ENCODE peak calls at places on chromosomes 6 and 20, in ten cellular contexts. One of them, this sample, is unnamed.

GRCh38 chr20:24972341-24972740 is 20.2 kb downstream of the APMAP start:
- DNase-seq in upper lobe of right lung: no peak
- DNase-seq in endothelial cell of umbilical vein: no peak
- DNase-seq in GM12865: no peak
- DNase-seq in CD8-positive, alpha-beta T cell: no peak
- DNase-seq in RWPE2: no peak
- DNase-seq in AG04450: no peak
- DNase-seq in psoas muscle: no peak
- DNase-seq in foreskin fibroblast: no peak
- DNase-seq in AG04449: no peak
- DNase-seq in this sample: no peak

GRCh38 chr6:7909323-7910276 is 988 bp downstream of the TXNDC5 start:
- DNase-seq in upper lobe of right lung: peak
- DNase-seq in endothelial cell of umbilical vein: peak
- DNase-seq in GM12865: peak
- DNase-seq in CD8-positive, alpha-beta T cell: no peak
- DNase-seq in RWPE2: peak
- DNase-seq in AG04450: no peak
- DNase-seq in psoas muscle: peak
- DNase-seq in foreskin fibroblast: peak
- DNase-seq in AG04449: no peak
- DNase-seq in this sample: peak

GRCh38 chr6:139695361-139695760 is 320.9 kb upstream of the CITED2 start:
- DNase-seq in upper lobe of right lung: no peak
- DNase-seq in endothelial cell of umbilical vein: no peak
- DNase-seq in GM12865: no peak
- DNase-seq in CD8-positive, alpha-beta T cell: no peak
- DNase-seq in RWPE2: no peak
- DNase-seq in AG04450: no peak
- DNase-seq in psoas muscle: no peak
- DNase-seq in foreskin fibroblast: no peak
- DNase-seq in AG04449: no peak
- DNase-seq in this sample: no peak

GRCh38 chr6:97697450-97697849 is 414.4 kb upstream of the MMS22L start:
- DNase-seq in upper lobe of right lung: no peak
- DNase-seq in endothelial cell of umbilical vein: no peak
- DNase-seq in GM12865: no peak
- DNase-seq in CD8-positive, alpha-beta T cell: no peak
- DNase-seq in RWPE2: no peak
- DNase-seq in AG04450: no peak
- DNase-seq in psoas muscle: no peak
- DNase-seq in foreskin fibroblast: peak
- DNase-seq in AG04449: peak
- DNase-seq in this sample: peak

GRCh38 chr6:152846825-152847224 is 96.2 kb downstream of the VIP start:
- DNase-seq in upper lobe of right lung: no peak
- DNase-seq in endothelial cell of umbilical vein: peak
- DNase-seq in GM12865: no peak
- DNase-seq in CD8-positive, alpha-beta T cell: no peak
- DNase-seq in RWPE2: no peak
- DNase-seq in AG04450: no peak
- DNase-seq in psoas muscle: no peak
- DNase-seq in foreskin fibroblast: no peak
- DNase-seq in AG04449: no peak
- DNase-seq in this sample: peak

GRCh38 chr6:160070427-160070826 is 51.2 kb upstream of the SLC22A1 start:
- DNase-seq in upper lobe of right lung: no peak
- DNase-seq in endothelial cell of umbilical vein: no peak
- DNase-seq in GM12865: no peak
- DNase-seq in CD8-positive, alpha-beta T cell: no peak
- DNase-seq in RWPE2: no peak
- DNase-seq in AG04450: no peak
- DNase-seq in psoas muscle: no peak
- DNase-seq in foreskin fibroblast: no peak
- DNase-seq in AG04449: no peak
- DNase-seq in this sample: no peak

GRCh38 chr6:35321091-35321490 is 21.3 kb upstream of the PPARD start:
- DNase-seq in upper lobe of right lung: no peak
- DNase-seq in endothelial cell of umbilical vein: no peak
- DNase-seq in GM12865: no peak
- DNase-seq in CD8-positive, alpha-beta T cell: no peak
- DNase-seq in RWPE2: no peak
- DNase-seq in AG04450: no peak
- DNase-seq in psoas muscle: no peak
- DNase-seq in foreskin fibroblast: no peak
- DNase-seq in AG04449: no peak
- DNase-seq in this sample: no peak

GRCh38 chr6:164109770-164110140 is 695.2 kb downstream of the QKI start:
- DNase-seq in upper lobe of right lung: no peak
- DNase-seq in endothelial cell of umbilical vein: peak
- DNase-seq in GM12865: no peak
- DNase-seq in CD8-positive, alpha-beta T cell: no peak
- DNase-seq in RWPE2: no peak
- DNase-seq in AG04450: no peak
- DNase-seq in psoas muscle: peak
- DNase-seq in foreskin fibroblast: no peak
- DNase-seq in AG04449: no peak
- DNase-seq in this sample: no peak

GRCh38 chr6:22779062-22779461 is 209.7 kb downstream of the HDGFL1 start:
- DNase-seq in upper lobe of right lung: no peak
- DNase-seq in endothelial cell of umbilical vein: no peak
- DNase-seq in GM12865: no peak
- DNase-seq in CD8-positive, alpha-beta T cell: no peak
- DNase-seq in RWPE2: no peak
- DNase-seq in AG04450: no peak
- DNase-seq in psoas muscle: no peak
- DNase-seq in foreskin fibroblast: no peak
- DNase-seq in AG04449: no peak
- DNase-seq in this sample: no peak

GRCh38 chr6:56652231-56652630 is 9.5 kb upstream of the DST start:
- DNase-seq in upper lobe of right lung: no peak
- DNase-seq in endothelial cell of umbilical vein: peak
- DNase-seq in GM12865: no peak
- DNase-seq in CD8-positive, alpha-beta T cell: no peak
- DNase-seq in RWPE2: no peak
- DNase-seq in AG04450: no peak
- DNase-seq in psoas muscle: no peak
- DNase-seq in foreskin fibroblast: no peak
- DNase-seq in AG04449: no peak
- DNase-seq in this sample: peak

GRCh38 chr6:19692506-19693298 is 144.5 kb upstream of the ID4 start:
- DNase-seq in upper lobe of right lung: no peak
- DNase-seq in endothelial cell of umbilical vein: no peak
- DNase-seq in GM12865: no peak
- DNase-seq in CD8-positive, alpha-beta T cell: no peak
- DNase-seq in RWPE2: no peak
- DNase-seq in AG04450: no peak
- DNase-seq in psoas muscle: no peak
- DNase-seq in foreskin fibroblast: no peak
- DNase-seq in AG04449: no peak
- DNase-seq in this sample: no peak

GRCh38 chr6:148885154-148885870 is 138.5 kb downstream of the UST start:
- DNase-seq in upper lobe of right lung: no peak
- DNase-seq in endothelial cell of umbilical vein: peak
- DNase-seq in GM12865: no peak
- DNase-seq in CD8-positive, alpha-beta T cell: no peak
- DNase-seq in RWPE2: no peak
- DNase-seq in AG04450: peak
- DNase-seq in psoas muscle: no peak
- DNase-seq in foreskin fibroblast: peak
- DNase-seq in AG04449: peak
- DNase-seq in this sample: peak

GRCh38 chr20:4637081-4637797 is 84.5 kb upstream of the PRND start:
- DNase-seq in upper lobe of right lung: no peak
- DNase-seq in endothelial cell of umbilical vein: no peak
- DNase-seq in GM12865: no peak
- DNase-seq in CD8-positive, alpha-beta T cell: no peak
- DNase-seq in RWPE2: no peak
- DNase-seq in AG04450: no peak
- DNase-seq in psoas muscle: no peak
- DNase-seq in foreskin fibroblast: no peak
- DNase-seq in AG04449: no peak
- DNase-seq in this sample: peak

GRCh38 chr20:56628015-56628872 is 862 bp upstream of the TFAP2C start:
- DNase-seq in upper lobe of right lung: no peak
- DNase-seq in endothelial cell of umbilical vein: no peak
- DNase-seq in GM12865: no peak
- DNase-seq in CD8-positive, alpha-beta T cell: no peak
- DNase-seq in RWPE2: no peak
- DNase-seq in AG04450: no peak
- DNase-seq in psoas muscle: no peak
- DNase-seq in foreskin fibroblast: no peak
- DNase-seq in AG04449: no peak
- DNase-seq in this sample: no peak

GRCh38 chr6:47246556-47246955 is 63.1 kb downstream of the TNFRSF21 start:
- DNase-seq in upper lobe of right lung: no peak
- DNase-seq in endothelial cell of umbilical vein: no peak
- DNase-seq in GM12865: peak
- DNase-seq in CD8-positive, alpha-beta T cell: no peak
- DNase-seq in RWPE2: no peak
- DNase-seq in AG04450: no peak
- DNase-seq in psoas muscle: no peak
- DNase-seq in foreskin fibroblast: no peak
- DNase-seq in AG04449: no peak
- DNase-seq in this sample: no peak

GRCh38 chr6:167095888-167096287 is 27.0 kb upstream of the CCR6 start:
- DNase-seq in upper lobe of right lung: no peak
- DNase-seq in endothelial cell of umbilical vein: no peak
- DNase-seq in GM12865: no peak
- DNase-seq in CD8-positive, alpha-beta T cell: no peak
- DNase-seq in RWPE2: no peak
- DNase-seq in AG04450: no peak
- DNase-seq in psoas muscle: no peak
- DNase-seq in foreskin fibroblast: no peak
- DNase-seq in AG04449: no peak
- DNase-seq in this sample: no peak

GRCh38 chr6:166167801-166168615 is at the start of gene TBXT:
- DNase-seq in upper lobe of right lung: no peak
- DNase-seq in endothelial cell of umbilical vein: no peak
- DNase-seq in GM12865: peak
- DNase-seq in CD8-positive, alpha-beta T cell: no peak
- DNase-seq in RWPE2: no peak
- DNase-seq in AG04450: no peak
- DNase-seq in psoas muscle: no peak
- DNase-seq in foreskin fibroblast: no peak
- DNase-seq in AG04449: no peak
- DNase-seq in this sample: no peak

GRCh38 chr6:17596085-17596484 is 4.0 kb upstream of the FAM8A1 start:
- DNase-seq in upper lobe of right lung: no peak
- DNase-seq in endothelial cell of umbilical vein: no peak
- DNase-seq in GM12865: no peak
- DNase-seq in CD8-positive, alpha-beta T cell: no peak
- DNase-seq in RWPE2: no peak
- DNase-seq in AG04450: no peak
- DNase-seq in psoas muscle: no peak
- DNase-seq in foreskin fibroblast: no peak
- DNase-seq in AG04449: no peak
- DNase-seq in this sample: no peak
- TF ChIP-seq CTCF in upper lobe of right lung: no peak
- TF ChIP-seq CTCF in endothelial cell of umbilical vein: no peak
- TF ChIP-seq CTCF in GM12865: no peak
- TF ChIP-seq CTCF in CD8-positive, alpha-beta T cell: no peak
- TF ChIP-seq CTCF in RWPE2: no peak
- TF ChIP-seq CTCF in AG04450: no peak
- TF ChIP-seq CTCF in psoas muscle: no peak
- TF ChIP-seq CTCF in foreskin fibroblast: no peak
- TF ChIP-seq CTCF in AG04449: no peak
- TF ChIP-seq CTCF in this sample: no peak

DNA sequence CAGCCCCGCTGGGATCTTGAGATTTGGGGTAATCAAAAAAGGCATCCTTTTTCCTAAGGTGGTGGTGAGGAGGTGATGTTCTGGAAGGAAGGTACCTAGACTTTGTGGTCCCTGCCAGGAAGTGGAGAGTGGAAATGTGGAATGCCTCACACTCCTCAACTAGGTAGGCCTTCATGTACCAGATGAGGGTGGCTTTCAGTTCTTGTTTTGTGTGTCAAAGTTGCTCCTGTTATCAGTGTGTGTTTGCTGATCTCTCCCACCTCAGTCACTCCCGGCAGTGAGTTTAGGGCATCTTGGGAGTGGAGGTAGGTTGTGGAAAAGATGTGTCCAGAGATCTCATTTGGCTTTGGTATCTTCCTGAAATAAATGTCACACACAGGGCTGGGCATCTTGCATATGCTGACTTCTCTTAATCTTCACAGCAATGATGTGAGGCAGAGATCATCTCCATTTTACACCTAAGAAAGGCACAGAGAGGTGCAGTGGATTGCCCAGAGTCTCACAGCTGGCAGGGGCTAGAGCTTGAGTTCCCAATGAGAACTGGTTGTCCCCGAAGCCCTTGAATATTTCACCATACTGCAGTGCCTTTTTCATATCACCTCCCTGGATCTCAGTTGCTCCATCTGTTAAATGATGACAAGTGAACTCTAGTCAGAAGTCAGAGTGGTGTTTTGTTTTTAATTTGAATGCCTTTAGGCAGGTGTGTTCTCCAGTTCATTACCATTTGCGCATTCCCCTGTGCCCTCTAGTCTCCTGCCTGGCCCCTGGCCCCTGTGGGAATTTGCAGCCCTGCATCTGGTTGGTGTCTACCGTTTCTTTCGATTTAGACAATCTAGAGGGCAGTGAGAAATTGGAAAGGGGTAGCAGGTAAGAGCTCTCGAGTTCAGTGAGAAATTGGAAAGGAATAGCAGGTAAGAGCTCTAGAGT is 2.9 kb downstream of the PKIG start:
- DNase-seq in upper lobe of right lung: no peak
- DNase-seq in endothelial cell of umbilical vein: no peak
- DNase-seq in GM12865: peak
- DNase-seq in CD8-positive, alpha-beta T cell: no peak
- DNase-seq in RWPE2: no peak
- DNase-seq in AG04450: no peak
- DNase-seq in psoas muscle: peak
- DNase-seq in foreskin fibroblast: no peak
- DNase-seq in AG04449: no peak
- DNase-seq in this sample: no peak
- H3K4me3 ChIP-seq in upper lobe of right lung: peak
- H3K4me3 ChIP-seq in endothelial cell of umbilical vein: no peak
- H3K4me3 ChIP-seq in GM12865: peak
- H3K4me3 ChIP-seq in CD8-positive, alpha-beta T cell: no peak
- H3K4me3 ChIP-seq in RWPE2: no peak
- H3K4me3 ChIP-seq in AG04450: no peak
- H3K4me3 ChIP-seq in psoas muscle: peak
- H3K4me3 ChIP-seq in foreskin fibroblast: peak
- H3K4me3 ChIP-seq in AG04449: no peak
- H3K4me3 ChIP-seq in this sample: no peak

GRCh38 chr20:57951549-57951948 is 241.7 kb upstream of the PMEPA1 start:
- DNase-seq in upper lobe of right lung: no peak
- DNase-seq in endothelial cell of umbilical vein: no peak
- DNase-seq in GM12865: no peak
- DNase-seq in CD8-positive, alpha-beta T cell: no peak
- DNase-seq in RWPE2: no peak
- DNase-seq in AG04450: no peak
- DNase-seq in psoas muscle: no peak
- DNase-seq in foreskin fibroblast: no peak
- DNase-seq in AG04449: no peak
- DNase-seq in this sample: no peak
- TF ChIP-seq CTCF in upper lobe of right lung: no peak
- TF ChIP-seq CTCF in endothelial cell of umbilical vein: no peak
- TF ChIP-seq CTCF in GM12865: no peak
- TF ChIP-seq CTCF in CD8-positive, alpha-beta T cell: no peak
- TF ChIP-seq CTCF in RWPE2: no peak
- TF ChIP-seq CTCF in AG04450: no peak
- TF ChIP-seq CTCF in psoas muscle: no peak
- TF ChIP-seq CTCF in foreskin fibroblast: no peak
- TF ChIP-seq CTCF in AG04449: no peak
- TF ChIP-seq CTCF in this sample: no peak

GRCh38 chr6:106439459-106439858 is 78.9 kb downstream of the CRYBG1 start:
- DNase-seq in upper lobe of right lung: no peak
- DNase-seq in endothelial cell of umbilical vein: no peak
- DNase-seq in GM12865: no peak
- DNase-seq in CD8-positive, alpha-beta T cell: no peak
- DNase-seq in RWPE2: no peak
- DNase-seq in AG04450: no peak
- DNase-seq in psoas muscle: no peak
- DNase-seq in foreskin fibroblast: no peak
- DNase-seq in AG04449: no peak
- DNase-seq in this sample: peak
- H3K4me3 ChIP-seq in upper lobe of right lung: no peak
- H3K4me3 ChIP-seq in endothelial cell of umbilical vein: no peak
- H3K4me3 ChIP-seq in GM12865: no peak
- H3K4me3 ChIP-seq in CD8-positive, alpha-beta T cell: no peak
- H3K4me3 ChIP-seq in RWPE2: no peak
- H3K4me3 ChIP-seq in AG04450: no peak
- H3K4me3 ChIP-seq in psoas muscle: no peak
- H3K4me3 ChIP-seq in foreskin fibroblast: no peak
- H3K4me3 ChIP-seq in AG04449: no peak
- H3K4me3 ChIP-seq in this sample: no peak